ENCODE peak calls at places on chromosomes 3 and 15, in five cellular contexts. H is HFF-Myc, W is OCI-LY7, A is fibroblast of mammary gland, R is astrocyte. S is an unnamed sample.

GRCh38 chr3:9704343-9705322 is 1.0 kb downstream of the CPNE9 start:
- DNase-seq in H (no peak), W (no peak), A (peak; percentile 15), R (no peak), S (no peak)

GRCh38 chr3:64880926-64881325 is 193.1 kb upstream of the ADAMTS9 start:
- DNase-seq in H (no peak), W (no peak), A (no peak), R (no peak), S (no peak)

GRCh38 chr15:40436116-40436891 is 4.4 kb upstream of the BAHD1 start:
- DNase-seq in H (no peak), W (no peak), A (no peak), R (no peak), S (no peak)

GRCh38 chr3:12553921-12554391 is 2.9 kb upstream of the MKRN2 start:
- DNase-seq in H (no peak), W (peak; percentile 51), A (no peak), R (peak; percentile 18), S (no peak)

GRCh38 chr3:102400766-102401165 is 34.0 kb upstream of the ZPLD1 start:
- DNase-seq in H (peak; percentile 41), W (no peak), A (peak; percentile 53), R (peak; percentile 90), S (no peak)

GRCh38 chr3:15426579-15427118 is 695 bp downstream of the METTL6 start:
- DNase-seq in H (no peak), W (no peak), A (no peak), R (no peak), S (no peak)

GRCh38 chr3:134300520-134300919 is 49.9 kb upstream of the RYK start:
- DNase-seq in H (no peak), W (no peak), A (no peak), R (no peak), S (no peak)

GRCh38 chr15:63313866-63314265 is 36.5 kb downstream of the APH1B start:
- DNase-seq in H (no peak), W (no peak), A (no peak), R (no peak), S (no peak)

GRCh38 chr15:60667190-60667868 is 188.4 kb upstream of the ICE2 start:
- DNase-seq in H (no peak), W (no peak), A (no peak), R (no peak), S (no peak)

GRCh38 chr3:10194328-10195071 is 29.8 kb downstream of the IRAK2 start:
- DNase-seq in H (no peak), W (no peak), A (no peak), R (no peak), S (peak; percentile 86)

GRCh38 chr3:133014325-133014724 is 23.9 kb upstream of the TMEM108 start:
- DNase-seq in H (no peak), W (no peak), A (no peak), R (no peak), S (no peak)
- H3K4me3 ChIP-seq in H (no peak overlapping the region), W (no peak overlapping the region), A (no peak overlapping the region), R (no peak overlapping the region), S (no peak overlapping the region)

DNA sequence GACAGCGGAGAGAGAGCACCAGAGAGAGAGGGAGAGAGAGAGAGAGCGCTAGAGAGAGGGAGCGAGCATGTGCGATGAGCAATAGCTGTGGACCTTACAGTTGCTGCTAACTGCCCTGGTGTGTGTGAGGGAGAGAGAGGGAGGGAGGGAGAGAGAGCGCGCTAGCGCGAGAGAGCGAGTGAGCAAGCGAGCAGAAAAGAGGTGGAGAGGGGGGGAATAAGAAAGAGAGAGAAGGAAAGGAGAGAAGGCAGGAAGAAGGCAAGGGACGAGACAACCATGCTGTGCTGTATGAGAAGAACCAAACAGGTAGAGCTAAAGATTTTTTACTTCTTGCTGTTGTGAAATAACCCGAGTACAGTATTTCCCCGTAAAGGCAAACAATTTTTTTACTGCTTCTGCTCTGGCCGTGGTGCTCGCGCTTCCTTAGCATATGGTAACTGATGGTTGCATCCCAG is at the start of gene GAP43:
- DNase-seq in H (peak; percentile 59), W (no peak), A (peak; percentile 84), R (peak; percentile 96), S (no peak)
- H3K4me3 ChIP-seq in H (peak within 1 kb of the TSS; percentile 45), W (no peak within 1 kb of the TSS), A (peak within 1 kb of the TSS; percentile 55), R (peak within 1 kb of the TSS; percentile 73), S (peak within 1 kb of the TSS; percentile 59)

GRCh38 chr15:45186771-45187577 is 792 bp downstream of the SHF start:
- DNase-seq in H (no peak), W (no peak), A (no peak), R (no peak), S (no peak)
- H3K4me3 ChIP-seq in H (peak overlapping the region; percentile 44), W (peak overlapping the region; percentile 70), A (peak overlapping the region; percentile 2), R (peak overlapping the region; percentile 28), S (peak overlapping the region; percentile 79)

DNA sequence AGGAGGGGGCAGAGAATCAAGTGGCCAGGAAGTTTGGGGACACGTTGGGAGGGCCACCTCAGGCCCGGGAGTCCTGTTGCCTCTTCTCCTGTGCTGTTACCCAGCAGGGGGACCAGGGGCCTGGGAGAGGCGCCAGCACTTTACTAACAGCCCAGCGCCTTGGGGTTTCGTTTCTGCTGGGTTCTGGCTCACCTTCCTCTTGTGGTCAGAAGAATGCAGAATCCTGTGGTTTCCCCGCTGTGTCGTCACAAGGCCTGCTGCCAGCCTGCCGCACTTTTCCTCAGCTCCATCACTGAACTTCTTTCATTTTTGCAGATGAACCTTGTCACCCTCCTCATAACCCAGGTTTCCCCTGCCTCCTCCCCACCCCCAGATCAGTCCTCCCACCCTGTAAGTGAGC is 67.7 kb downstream of the SLC30A4 start:
- DNase-seq in H (peak; percentile 84), W (peak; percentile 37), A (peak; percentile 97), R (peak; percentile 97), S (peak; percentile 49)
- H3K4me3 ChIP-seq in H (no peak overlapping the region), W (no peak overlapping the region), A (no peak overlapping the region), R (no peak overlapping the region), S (no peak overlapping the region)

DNA sequence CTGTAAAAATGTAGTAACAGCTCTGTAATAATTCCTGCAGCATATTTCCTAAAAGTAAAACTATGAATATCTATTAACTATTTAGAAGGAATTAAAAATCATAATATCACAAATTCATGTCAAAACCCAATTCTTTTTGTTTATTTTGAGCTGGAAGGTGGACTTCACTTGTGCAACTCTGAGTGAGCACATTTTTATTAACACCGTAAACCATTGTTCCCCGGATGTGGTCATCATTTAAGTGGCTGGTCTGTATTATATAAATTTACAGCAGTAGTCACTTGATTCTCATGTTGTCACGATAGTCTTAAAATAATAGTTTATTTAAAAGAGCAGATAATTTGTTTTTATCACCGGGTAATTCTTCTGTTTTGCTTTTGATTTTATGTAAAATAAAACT is 43.0 kb upstream of the UTS2B start:
- DNase-seq in H (no peak), W (no peak), A (no peak), R (no peak), S (no peak)
- H3K4me3 ChIP-seq in H (no peak overlapping the region), W (no peak overlapping the region), A (no peak overlapping the region), R (no peak overlapping the region), S (no peak overlapping the region)

DNA sequence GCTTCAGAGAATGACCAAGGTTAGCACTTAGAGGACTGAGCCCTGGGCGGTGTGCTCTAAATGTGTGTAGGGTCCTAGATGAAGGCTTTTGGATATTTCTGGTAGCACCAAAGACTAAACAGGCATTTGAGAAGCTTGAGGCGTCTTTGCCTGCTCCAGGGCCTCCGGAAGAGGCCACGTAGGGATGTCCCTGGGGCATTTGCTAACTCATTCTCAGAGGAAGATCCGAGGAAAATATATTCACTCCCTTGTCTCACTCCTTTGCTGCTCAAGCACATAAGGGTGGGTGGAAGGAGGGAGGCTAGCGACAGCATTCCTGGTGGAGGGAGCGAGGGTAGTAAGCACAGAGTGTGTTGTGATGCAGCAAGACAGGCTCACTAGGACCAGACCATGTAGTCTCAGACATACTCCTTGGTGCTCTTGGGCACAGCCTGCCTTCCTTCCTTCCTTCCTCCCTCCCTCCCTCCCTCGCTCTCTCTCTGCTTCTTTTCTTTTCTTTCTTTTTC is 38.5 kb upstream of the XCR1 start:
- DNase-seq in H (no peak), W (no peak), A (peak; percentile 11), R (no peak), S (no peak)
- H3K4me3 ChIP-seq in H (no peak overlapping the region), W (no peak overlapping the region), A (no peak overlapping the region), R (no peak overlapping the region), S (no peak overlapping the region)

DNA sequence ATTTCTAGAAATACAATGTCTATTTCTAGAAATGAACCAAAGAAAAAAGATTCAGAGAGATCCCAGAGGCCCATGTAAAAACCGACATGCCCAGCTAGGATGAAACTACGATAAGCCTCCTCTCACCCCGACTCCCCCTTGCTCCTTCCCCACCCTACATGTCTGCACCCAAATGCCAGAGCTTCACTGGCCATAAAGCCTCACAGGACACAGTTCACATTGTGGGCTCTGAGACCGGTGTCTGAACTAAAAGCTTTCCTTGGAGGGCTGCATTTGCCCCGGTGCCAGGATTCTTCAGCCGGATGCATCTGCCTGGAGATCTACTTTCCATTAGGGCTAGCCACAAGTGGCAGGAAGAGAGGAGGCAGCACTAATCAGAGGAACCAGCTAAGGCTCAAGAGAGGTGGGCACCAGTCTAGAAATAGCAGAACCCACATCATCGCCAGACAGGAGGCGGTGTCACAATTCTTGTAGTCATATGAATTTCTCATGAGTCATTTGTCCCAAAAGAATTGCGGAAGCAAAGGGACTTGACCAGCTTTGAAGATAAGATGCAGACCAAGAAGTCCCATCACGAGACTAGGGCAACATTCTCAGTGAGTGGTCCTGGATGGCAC is 353.7 kb downstream of the NTRK3 start:
- DNase-seq in H (no peak), W (no peak), A (no peak), R (no peak), S (peak; percentile 41)
- H3K4me3 ChIP-seq in H (no peak overlapping the region), W (no peak overlapping the region), A (no peak overlapping the region), R (no peak overlapping the region), S (no peak overlapping the region)